ENCODE peak calls at places on chromosomes 2 and 18, in nine cellular contexts. T is RWPE1, F is astrocyte of the cerebellum, B is kidney epithelial cell, W is GM23338, H is IMR-90, K is pancreas, C is fibroblast of the aortic adventitia, I is prostate gland. N is an unnamed sample.

GRCh38 chr2:212032032-212032431 is 506.6 kb downstream of the ERBB4 start:
- DNase-seq in T (no peak), F (peak), B (peak), W (no peak), H (peak), K (no peak), C (peak), I (no peak), N (no peak)

GRCh38 chr2:60470340-60470739 is 83.1 kb downstream of the BCL11A start:
- DNase-seq in T (no peak), F (no peak), B (no peak), W (no peak), H (no peak), K (no peak), C (no peak), I (no peak), N (no peak)

GRCh38 chr2:109213646-109214417 is 84.8 kb downstream of the SH3RF3 start:
- DNase-seq in T (peak), F (no peak), B (peak), W (no peak), H (peak), K (no peak), C (peak), I (peak), N (peak)

GRCh38 chr2:72027426-72028161 is 120.1 kb downstream of the CYP26B1 start:
- DNase-seq in T (peak), F (no peak), B (no peak), W (no peak), H (no peak), K (no peak), C (peak), I (no peak), N (no peak)

GRCh38 chr18:4444306-4444705 is 10.8 kb downstream of the DLGAP1 start:
- DNase-seq in T (no peak), F (no peak), B (no peak), W (no peak), H (no peak), K (no peak), C (no peak), I (no peak), N (no peak)

GRCh38 chr2:196113061-196113974 is 44.7 kb upstream of the DNAH7 start:
- DNase-seq in T (no peak), F (peak), B (no peak), W (peak), H (peak), K (no peak), C (peak), I (no peak), N (no peak)

GRCh38 chr2:72291059-72291458 is 143.4 kb upstream of the CYP26B1 start:
- DNase-seq in T (no peak), F (no peak), B (no peak), W (no peak), H (peak), K (no peak), C (peak), I (no peak), N (no peak)

GRCh38 chr2:211347328-211347727 is 790.9 kb downstream of the CPS1 start:
- DNase-seq in T (no peak), F (no peak), B (no peak), W (peak), H (no peak), K (no peak), C (no peak), I (no peak), N (no peak)

GRCh38 chr2:109020217-109020637 is 31.2 kb upstream of the EDAR start:
- DNase-seq in T (no peak), F (peak), B (no peak), W (peak), H (peak), K (no peak), C (peak), I (no peak), N (no peak)

GRCh38 chr2:148338544-148338943 is 306.0 kb upstream of the EPC2 start:
- DNase-seq in T (peak), F (peak), B (peak), W (no peak), H (peak), K (no peak), C (peak), I (no peak), N (no peak)

GRCh38 chr18:55546873-55547704 is 40.9 kb downstream of the TCF4 start:
- DNase-seq in T (no peak), F (peak), B (peak), W (no peak), H (peak), K (no peak), C (peak), I (no peak), N (no peak)

GRCh38 chr2:139142252-139142651 is 362.1 kb upstream of the NXPH2 start:
- DNase-seq in T (peak), F (peak), B (no peak), W (peak), H (peak), K (no peak), C (peak), I (no peak), N (no peak)

GRCh38 chr2:46979611-46980010 is 64.0 kb upstream of the MCFD2 start:
- DNase-seq in T (no peak), F (no peak), B (no peak), W (no peak), H (no peak), K (no peak), C (no peak), I (no peak), N (peak)

GRCh38 chr2:205721057-205721767 is 38.9 kb downstream of the NRP2 start:
- DNase-seq in T (no peak), F (no peak), B (no peak), W (peak), H (no peak), K (no peak), C (no peak), I (no peak), N (no peak)

GRCh38 chr2:110770696-110771425 is 38.5 kb downstream of the ACOXL start:
- DNase-seq in T (peak), F (no peak), B (peak), W (no peak), H (peak), K (no peak), C (peak), I (peak), N (no peak)

GRCh38 chr2:105239924-105240323 is 1.6 kb upstream of the GPR45 start:
- DNase-seq in T (peak), F (peak), B (peak), W (no peak), H (peak), K (no peak), C (peak), I (no peak), N (no peak)

GRCh38 chr2:174344716-174345472 is 10.1 kb downstream of the SP9 start:
- DNase-seq in T (no peak), F (peak), B (no peak), W (peak), H (peak), K (no peak), C (peak), I (no peak), N (no peak)

GRCh38 chr2:223959688-223960087 is 2.4 kb downstream of the MRPL44 start:
- DNase-seq in T (no peak), F (no peak), B (no peak), W (no peak), H (peak), K (no peak), C (peak), I (peak), N (no peak)

GRCh38 chr2:122748552-122749011 is 993.1 kb downstream of the TSN start:
- DNase-seq in T (peak), F (no peak), B (peak), W (peak), H (no peak), K (no peak), C (no peak), I (no peak), N (no peak)

GRCh38 chr2:25431604-25432003 is 89.9 kb upstream of the DNMT3A start:
- DNase-seq in T (no peak), F (no peak), B (no peak), W (no peak), H (no peak), K (no peak), C (no peak), I (no peak), N (no peak)

GRCh38 chr2:43931293-43931692 is 64.5 kb downstream of the LRPPRC start:
- DNase-seq in T (no peak), F (no peak), B (no peak), W (no peak), H (no peak), K (no peak), C (no peak), I (no peak), N (no peak)

GRCh38 chr18:40875101-40875500 is 1079.9 kb upstream of the PIK3C3 start:
- DNase-seq in T (no peak), F (no peak), B (no peak), W (no peak), H (no peak), K (no peak), C (no peak), I (no peak), N (no peak)

GRCh38 chr2:169623224-169623623 is 39.1 kb downstream of the PPIG start:
- DNase-seq in T (no peak), F (no peak), B (no peak), W (no peak), H (no peak), K (no peak), C (no peak), I (no peak), N (no peak)

GRCh38 chr2:212535963-212536362 is 2.6 kb downstream of the ERBB4 start:
- DNase-seq in T (no peak), F (no peak), B (no peak), W (no peak), H (no peak), K (no peak), C (no peak), I (no peak), N (no peak)

GRCh38 chr2:213015387-213016165 is 135.8 kb downstream of the IKZF2 start:
- DNase-seq in T (no peak), F (no peak), B (no peak), W (no peak), H (no peak), K (no peak), C (no peak), I (no peak), N (no peak)

DNA sequence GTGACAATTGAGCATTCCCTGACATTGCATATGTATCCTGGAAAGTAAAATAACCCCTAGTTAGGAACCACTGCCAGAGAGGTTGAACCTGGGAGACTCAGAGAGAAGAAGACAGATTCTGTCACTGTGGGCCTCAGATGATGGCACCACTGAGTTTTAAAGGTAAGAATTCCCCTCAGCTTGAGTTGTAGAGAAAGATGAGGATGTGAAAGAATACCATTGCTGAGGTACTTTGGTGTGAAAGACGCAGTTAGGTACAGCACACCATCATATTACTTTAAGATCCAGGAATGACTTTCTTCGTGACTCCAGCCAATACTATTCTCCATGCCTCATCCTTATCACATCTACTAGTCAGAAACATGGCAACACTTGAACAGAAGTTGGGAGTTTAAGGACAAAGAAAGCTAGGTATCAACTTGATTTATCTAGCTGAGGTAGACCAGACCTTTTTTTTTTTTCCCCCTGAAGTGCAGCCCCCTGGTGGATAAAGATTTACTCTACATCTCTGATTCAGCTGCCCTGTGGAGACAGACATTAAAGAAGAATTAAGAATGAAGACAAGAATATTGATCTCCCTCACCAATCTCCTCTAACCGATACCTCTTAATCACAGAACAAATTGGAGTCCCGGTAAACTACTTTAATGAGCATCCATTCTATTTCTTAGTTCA is 630.5 kb upstream of the FANCL start:
- DNase-seq in T (no peak), F (no peak), B (no peak), W (peak), H (no peak), K (no peak), C (no peak), I (no peak), N (no peak)
- TF ChIP-seq CTCF in T (no peak), F (no peak), B (peak), W (peak), H (no peak), K (no peak), C (no peak), I (no peak), N (no peak)

GRCh38 chr2:135585586-135585985 is 54.3 kb downstream of the R3HDM1 start:
- DNase-seq in T (no peak), F (no peak), B (no peak), W (peak), H (peak), K (no peak), C (peak), I (no peak), N (no peak)
- TF ChIP-seq CTCF in T (no peak), F (peak), B (no peak), W (peak), H (peak), K (no peak), C (peak), I (no peak), N (no peak)

GRCh38 chr2:140892429-140892828 is 1238.4 kb downstream of the LRP1B start:
- DNase-seq in T (peak), F (no peak), B (no peak), W (no peak), H (peak), K (no peak), C (no peak), I (no peak), N (no peak)

GRCh38 chr2:140892911-140893637 is 1237.7 kb downstream of the LRP1B start:
- DNase-seq in T (no peak), F (no peak), B (no peak), W (peak), H (peak), K (no peak), C (peak), I (no peak), N (no peak)

GRCh38 chr2:140893685-140894084 is 1237.1 kb downstream of the LRP1B start:
- DNase-seq in T (peak), F (no peak), B (no peak), W (no peak), H (peak), K (no peak), C (peak), I (no peak), N (no peak)

GRCh38 chr2:140895378-140895777 is 1235.4 kb downstream of the LRP1B start:
- DNase-seq in T (no peak), F (no peak), B (no peak), W (peak), H (no peak), K (no peak), C (no peak), I (no peak), N (no peak)

DNA sequence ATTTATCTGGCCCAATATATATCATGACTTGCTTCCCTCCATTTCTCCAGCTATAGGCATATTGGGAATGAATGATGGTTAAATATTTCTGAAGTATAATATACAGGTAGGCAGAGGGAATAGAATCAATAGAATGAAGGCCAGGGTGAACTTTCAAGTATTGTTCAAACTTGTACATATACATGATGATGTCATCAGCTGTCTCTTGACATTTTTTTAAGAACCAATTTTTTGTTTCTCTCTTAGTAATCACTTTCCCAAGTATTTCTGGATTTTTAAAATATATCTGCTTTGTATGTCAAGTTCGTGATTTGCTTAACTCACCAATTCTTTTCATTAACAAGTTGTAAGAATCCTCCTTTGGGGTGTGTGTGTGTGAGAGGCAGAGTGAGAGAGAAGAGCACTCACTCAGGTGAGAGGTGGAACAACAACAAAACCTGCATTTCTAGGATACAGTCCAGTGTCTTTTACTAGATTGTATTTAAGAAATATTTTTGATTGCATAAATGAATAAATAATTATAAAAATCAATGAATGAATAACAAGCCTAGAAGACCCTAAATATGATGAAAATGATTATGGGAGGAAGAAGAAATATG is 1239.1 kb downstream of the LRP1B start:
- DNase-seq in T (no peak), F (no peak), B (no peak), W (peak), H (no peak), K (no peak), C (no peak), I (no peak), N (no peak)
- TF ChIP-seq CTCF in T (peak), F (peak), B (peak), W (peak), H (no peak), K (no peak), C (no peak), I (no peak), N (no peak)

DNA sequence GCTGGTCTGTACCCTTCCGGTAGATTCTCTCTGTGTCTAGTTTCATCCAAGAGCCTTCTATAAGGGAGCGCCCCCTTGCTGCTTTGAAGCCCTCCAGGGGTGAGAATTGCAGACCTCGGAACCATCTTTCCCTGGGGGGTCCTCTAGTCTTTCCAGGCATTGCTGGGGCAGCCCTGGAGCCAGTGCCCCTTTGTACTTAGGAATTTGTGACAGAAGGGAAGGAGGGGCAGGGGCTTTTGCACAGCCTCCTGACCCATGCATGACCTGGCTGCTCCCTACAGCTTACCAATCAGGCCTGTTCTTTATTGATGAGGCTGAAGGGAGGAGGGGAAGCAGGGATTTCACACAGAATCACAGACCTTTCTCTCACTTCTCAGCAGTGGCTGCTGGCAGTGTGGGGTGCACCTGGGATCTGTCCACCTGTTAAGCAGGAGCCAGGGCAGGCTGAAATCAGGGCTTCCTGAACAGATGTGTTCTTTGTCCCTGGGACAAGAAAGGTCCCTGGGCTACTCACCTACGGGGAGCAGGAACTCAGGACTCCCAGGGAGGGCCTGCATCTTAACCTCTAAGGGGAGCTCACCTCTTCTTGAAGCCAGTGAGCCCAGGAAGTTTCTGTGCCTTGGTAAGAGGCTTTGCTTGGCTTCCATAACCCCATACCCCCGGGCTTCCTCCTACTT is 56.0 kb upstream of the MAPRE3 start:
- DNase-seq in T (no peak), F (no peak), B (no peak), W (peak), H (no peak), K (no peak), C (no peak), I (no peak), N (no peak)
- TF ChIP-seq CTCF in T (no peak), F (no peak), B (no peak), W (peak), H (no peak), K (no peak), C (no peak), I (no peak), N (no peak)

DNA sequence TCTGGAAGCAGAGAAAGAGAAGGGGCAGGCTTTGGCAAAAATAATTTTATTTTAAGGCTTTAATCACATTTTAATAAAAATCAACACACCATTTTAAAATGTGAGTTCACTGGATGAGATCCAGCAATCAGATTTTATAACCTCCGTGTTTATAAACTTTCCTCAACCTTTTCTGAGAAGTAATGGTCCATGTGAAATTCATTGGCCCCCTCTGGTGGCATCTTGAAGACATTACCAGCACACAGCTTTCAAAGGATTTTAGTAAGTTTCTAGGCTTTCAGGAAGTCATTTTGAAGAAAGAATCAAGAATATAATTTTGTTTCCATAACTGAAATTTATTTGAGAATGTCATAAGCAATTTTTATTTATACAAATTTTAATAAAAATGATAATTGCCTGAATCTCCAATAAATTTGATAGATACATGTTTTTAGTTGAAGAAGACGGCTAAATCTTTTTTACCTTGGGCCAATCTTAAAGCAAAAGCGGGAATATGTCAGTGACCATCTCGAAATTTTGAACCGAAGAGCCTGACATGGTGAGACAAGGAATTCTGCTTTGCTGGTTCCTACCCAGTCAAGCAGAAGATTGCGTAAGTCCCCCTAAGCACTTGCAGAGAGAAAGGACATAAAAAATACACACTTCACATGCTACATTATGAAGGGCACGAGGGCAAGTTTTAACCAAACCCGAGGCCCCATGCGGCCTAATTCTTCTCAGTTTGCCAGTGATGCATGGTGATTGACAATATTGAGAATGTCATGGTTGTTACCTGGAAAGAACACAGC is 128.4 kb upstream of the CBLN2 start:
- DNase-seq in T (peak), F (peak), B (no peak), W (peak), H (peak), K (no peak), C (peak), I (no peak), N (no peak)
- TF ChIP-seq CTCF in T (peak), F (peak), B (peak), W (peak), H (peak), K (peak), C (peak), I (peak), N (peak)

DNA sequence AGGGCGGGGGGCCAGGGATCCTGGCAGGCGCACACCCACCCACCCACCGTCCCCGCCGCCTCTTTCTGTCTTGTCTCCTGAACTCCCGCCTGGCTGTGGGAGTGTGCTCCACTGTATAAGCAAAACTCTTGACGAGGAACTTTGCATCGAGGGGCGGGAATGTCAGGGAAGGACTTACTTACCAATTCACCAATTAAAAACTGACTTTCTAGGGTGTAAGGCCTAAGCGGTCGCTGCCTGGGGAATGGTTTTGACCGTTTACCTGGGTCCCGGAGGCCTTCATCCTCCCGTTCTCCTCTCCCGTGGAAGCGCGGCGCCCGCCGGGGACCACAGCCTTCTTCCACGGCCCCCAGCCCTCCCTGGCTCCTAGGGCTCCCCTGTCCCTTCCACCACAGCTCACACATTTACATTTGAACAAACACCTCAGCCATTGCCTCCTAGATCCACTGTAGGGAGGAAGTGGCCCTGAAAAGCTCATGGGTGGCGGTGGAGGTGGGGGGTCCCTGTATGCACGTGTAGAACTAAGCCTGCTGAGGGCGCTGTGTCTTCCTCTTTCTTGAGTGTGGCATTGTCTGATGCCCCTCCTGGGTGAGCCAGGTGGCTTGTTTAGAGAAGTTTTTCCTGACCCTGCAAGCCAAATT is 8.9 kb downstream of the ASIC4 start:
- DNase-seq in T (no peak), F (no peak), B (no peak), W (peak), H (no peak), K (no peak), C (no peak), I (no peak), N (no peak)
- TF ChIP-seq CTCF in T (no peak), F (no peak), B (peak), W (peak), H (no peak), K (no peak), C (no peak), I (no peak), N (no peak)

GRCh38 chr2:204072443-204073324 is 136.1 kb downstream of the ICOS start:
- DNase-seq in T (no peak), F (no peak), B (no peak), W (peak), H (no peak), K (peak), C (peak), I (no peak), N (no peak)
- TF ChIP-seq CTCF in T (no peak), F (no peak), B (peak), W (peak), H (peak), K (peak), C (peak), I (peak), N (peak)